ENCODE peak calls at places on chromosomes 13 and 19, in six cellular contexts. I, Z, V, J, G and E are unnamed samples.

GRCh38 chr13:37700887-37701286 is 102.3 kb upstream of the POSTN start:
- DNase-seq in I (no peak), G (no peak), V (no peak), J (no peak), Z (no peak), E (no peak)

GRCh38 chr13:78147905-78148304 is 229.3 kb upstream of the EDNRB start:
- DNase-seq in G (no peak), Z (no peak), J (no peak), V (no peak), I (no peak), E (no peak)

GRCh38 chr19:17642656-17643055 is 45.5 kb downstream of the UNC13A start:
- DNase-seq in G (no peak), V (no peak), J (no peak), Z (no peak), I (no peak), E (no peak)

GRCh38 chr13:51191743-51192142 is 30.5 kb upstream of the FAM124A start:
- DNase-seq in I (no peak), G (no peak), V (no peak), J (no peak), Z (no peak), E (no peak)

GRCh38 chr19:32230441-32230840 is 115.0 kb upstream of the ZNF507 start:
- DNase-seq in Z (no peak), J (no peak), I (no peak), V (no peak), G (no peak), E (no peak)

GRCh38 chr13:73596382-73596781 is 537.6 kb downstream of the KLF5 start:
- DNase-seq in G (no peak), V (no peak), J (no peak), Z (no peak), I (no peak), E (no peak)

GRCh38 chr19:4061178-4061682 is 5.5 kb downstream of the ZBTB7A start:
- DNase-seq in J (peak; percentile 46), Z (no peak), V (peak; percentile 98), G (no peak), I (no peak), E (peak; percentile 79)

GRCh38 chr13:87005511-87005910 is 665.7 kb upstream of the SLITRK5 start:
- DNase-seq in J (no peak), I (no peak), G (no peak), Z (no peak), V (no peak), E (no peak)

GRCh38 chr19:42028304-42029216 is 34.5 kb upstream of the ATP1A3 start:
- DNase-seq in V (no peak), Z (no peak), I (no peak), J (peak; percentile 27), G (no peak), E (peak; percentile 68)